ENCODE peak calls at places on chromosome 22, in seven cellular contexts. One of them, this sample, is unnamed.

GRCh38 chr22:31179345-31179744 is 19.4 kb downstream of the RNF185 start:
- DNase-seq in esophagus squamous epithelium: no peak
- DNase-seq in suprapubic skin: peak
- DNase-seq in heart right ventricle: no peak
- DNase-seq in progenitor cell of endocrine pancreas: no peak
- DNase-seq in NCI-H748 treated with DMSO at 0.1 percent for 48 hours: no peak
- DNase-seq in CD8-positive, alpha-beta memory T cell: no peak
- DNase-seq in this sample: peak

GRCh38 chr22:50119768-50120251 is 30.0 kb downstream of the MOV10L1 start:
- DNase-seq in suprapubic skin: peak
- DNase-seq in CD8-positive, alpha-beta memory T cell: no peak
- DNase-seq in progenitor cell of endocrine pancreas: no peak
- DNase-seq in NCI-H748 treated with DMSO at 0.1 percent for 48 hours: no peak
- DNase-seq in heart right ventricle: peak
- DNase-seq in esophagus squamous epithelium: no peak
- DNase-seq in this sample: no peak

GRCh38 chr22:33918676-33919590 is 1.3 kb downstream of the LARGE1 start:
- DNase-seq in suprapubic skin: no peak
- DNase-seq in esophagus squamous epithelium: no peak
- DNase-seq in NCI-H748 treated with DMSO at 0.1 percent for 48 hours: no peak
- DNase-seq in progenitor cell of endocrine pancreas: no peak
- DNase-seq in CD8-positive, alpha-beta memory T cell: no peak
- DNase-seq in heart right ventricle: no peak
- DNase-seq in this sample: no peak

GRCh38 chr22:44181033-44181911 is 547 bp downstream of the PARVG start:
- DNase-seq in heart right ventricle: no peak
- DNase-seq in esophagus squamous epithelium: no peak
- DNase-seq in progenitor cell of endocrine pancreas: no peak
- DNase-seq in NCI-H748 treated with DMSO at 0.1 percent for 48 hours: no peak
- DNase-seq in CD8-positive, alpha-beta memory T cell: peak
- DNase-seq in suprapubic skin: no peak
- DNase-seq in this sample: no peak

GRCh38 chr22:28911777-28912669 is 28.7 kb downstream of the ZNRF3 start:
- DNase-seq in heart right ventricle: no peak
- DNase-seq in suprapubic skin: no peak
- DNase-seq in esophagus squamous epithelium: no peak
- DNase-seq in NCI-H748 treated with DMSO at 0.1 percent for 48 hours: no peak
- DNase-seq in CD8-positive, alpha-beta memory T cell: no peak
- DNase-seq in progenitor cell of endocrine pancreas: no peak
- DNase-seq in this sample: peak

GRCh38 chr22:19596680-19597398 is 72.6 kb upstream of the CLDN5 start:
- DNase-seq in progenitor cell of endocrine pancreas: no peak
- DNase-seq in CD8-positive, alpha-beta memory T cell: no peak
- DNase-seq in suprapubic skin: no peak
- DNase-seq in esophagus squamous epithelium: no peak
- DNase-seq in NCI-H748 treated with DMSO at 0.1 percent for 48 hours: no peak
- DNase-seq in heart right ventricle: no peak
- DNase-seq in this sample: peak

GRCh38 chr22:23363683-23364082 is 183.4 kb downstream of the BCR start:
- DNase-seq in esophagus squamous epithelium: no peak
- DNase-seq in CD8-positive, alpha-beta memory T cell: no peak
- DNase-seq in NCI-H748 treated with DMSO at 0.1 percent for 48 hours: no peak
- DNase-seq in progenitor cell of endocrine pancreas: no peak
- DNase-seq in suprapubic skin: no peak
- DNase-seq in heart right ventricle: no peak
- DNase-seq in this sample: no peak

GRCh38 chr22:37496651-37497599 is 10.7 kb upstream of the MFNG start:
- DNase-seq in progenitor cell of endocrine pancreas: no peak
- DNase-seq in CD8-positive, alpha-beta memory T cell: no peak
- DNase-seq in esophagus squamous epithelium: no peak
- DNase-seq in heart right ventricle: no peak
- DNase-seq in suprapubic skin: no peak
- DNase-seq in NCI-H748 treated with DMSO at 0.1 percent for 48 hours: no peak
- DNase-seq in this sample: no peak

GRCh38 chr22:17808688-17809403 is 34.6 kb upstream of the BID start:
- DNase-seq in suprapubic skin: no peak
- DNase-seq in CD8-positive, alpha-beta memory T cell: no peak
- DNase-seq in NCI-H748 treated with DMSO at 0.1 percent for 48 hours: no peak
- DNase-seq in esophagus squamous epithelium: no peak
- DNase-seq in progenitor cell of endocrine pancreas: no peak
- DNase-seq in heart right ventricle: no peak
- DNase-seq in this sample: no peak

GRCh38 chr22:33806191-33806590 is 114.1 kb downstream of the LARGE1 start:
- DNase-seq in CD8-positive, alpha-beta memory T cell: no peak
- DNase-seq in esophagus squamous epithelium: no peak
- DNase-seq in suprapubic skin: no peak
- DNase-seq in progenitor cell of endocrine pancreas: no peak
- DNase-seq in NCI-H748 treated with DMSO at 0.1 percent for 48 hours: no peak
- DNase-seq in heart right ventricle: no peak
- DNase-seq in this sample: no peak

This sample was measured in HuH-7.5.